ENCODE peak calls at places on chromosomes 4 and X, in ten cellular contexts. P is H9, Q is body of pancreas, W is tibial nerve, B is fibroblast of mammary gland, S is kidney, G is progenitor cell of endocrine pancreas, O is Caco-2, H is heart left ventricle, D is cardiac fibroblast. X is an unnamed sample.
A peak's percentile ranks its signal among the peaks of the same experiment; 100 is the strongest.

GRCh38 chrX:50827996-50828395 is 14.0 kb upstream of the SHROOM4 start:
- DNase-seq in P (no peak), G (no peak), S (no peak), H (no peak), Q (no peak), B (peak; percentile 49), W (no peak), O (no peak), D (peak; percentile 57), X (no peak)

GRCh38 chrX:25599061-25599460 is 539.1 kb upstream of the MAGEB18 start:
- DNase-seq in W (no peak), Q (no peak), O (no peak), H (no peak), G (no peak), S (no peak), P (no peak), D (peak; percentile 14), B (peak; percentile 5), X (no peak)

GRCh38 chr4:110197421-110198398 is 705 bp downstream of the ELOVL6 start:
- DNase-seq in S (peak; percentile 77), G (peak; percentile 20), H (peak; percentile 28), B (peak; percentile 35), W (no peak), P (peak; percentile 39), Q (peak; percentile 37), O (peak; percentile 48), D (peak; percentile 47), X (no peak)

GRCh38 chr4:21577066-21577465 is 371.5 kb downstream of the KCNIP4 start:
- DNase-seq in D (no peak), H (no peak), O (no peak), S (no peak), G (no peak), B (no peak), P (no peak), Q (no peak), W (no peak), X (no peak)

GRCh38 chr4:122469457-122469856 is 12.9 kb upstream of the IL2 start:
- DNase-seq in G (no peak), Q (no peak), O (no peak), S (no peak), H (no peak), B (no peak), P (no peak), D (no peak), W (no peak), X (no peak)

GRCh38 chr4:41844327-41844726 is 90.9 kb upstream of the TMEM33 start:
- DNase-seq in Q (no peak), W (no peak), D (no peak), S (no peak), G (no peak), H (no peak), P (no peak), B (no peak), O (no peak), X (no peak)

GRCh38 chr4:23929248-23929647 is 39.4 kb upstream of the PPARGC1A start:
- DNase-seq in Q (no peak), G (no peak), H (no peak), P (no peak), B (no peak), O (no peak), W (no peak), D (no peak), S (no peak), X (no peak)

GRCh38 chr4:24809376-24809775 is 14.0 kb downstream of the SOD3 start:
- DNase-seq in S (no peak), O (no peak), B (no peak), Q (no peak), H (no peak), W (no peak), G (no peak), P (peak; percentile 51), D (no peak), X (no peak)

GRCh38 chr4:69849969-69850368 is 10.0 kb downstream of the SULT1E1 start:
- DNase-seq in Q (no peak), G (no peak), P (no peak), H (no peak), B (no peak), S (no peak), W (no peak), O (no peak), D (no peak), X (no peak)

GRCh38 chr4:156754832-156755570 is 216.6 kb downstream of the PDGFC start:
- DNase-seq in H (no peak), W (no peak), P (no peak), Q (no peak), S (no peak), G (no peak), D (peak; percentile 37), O (no peak), B (peak; percentile 48), X (no peak)

GRCh38 chr4:64670647-64671046 is 261.4 kb upstream of the TECRL start:
- DNase-seq in O (no peak), Q (no peak), D (no peak), P (no peak), S (peak; percentile 49), H (no peak), B (no peak), G (no peak), W (no peak), X (no peak)

GRCh38 chrX:128816919-128817318 is 706.4 kb downstream of the SMARCA1 start:
- DNase-seq in G (no peak), O (peak; percentile 2), W (no peak), P (peak; percentile 24), H (no peak), S (no peak), D (no peak), B (no peak), Q (no peak), X (no peak)
- TF ChIP-seq CTCF in G (peak; percentile 61), O (no peak), W (peak; percentile 19), P (peak; percentile 82), H (peak; percentile 37), S (peak; percentile 23), D (no peak), B (peak; percentile 7), Q (peak; percentile 13), X (peak; percentile 29)

DNA sequence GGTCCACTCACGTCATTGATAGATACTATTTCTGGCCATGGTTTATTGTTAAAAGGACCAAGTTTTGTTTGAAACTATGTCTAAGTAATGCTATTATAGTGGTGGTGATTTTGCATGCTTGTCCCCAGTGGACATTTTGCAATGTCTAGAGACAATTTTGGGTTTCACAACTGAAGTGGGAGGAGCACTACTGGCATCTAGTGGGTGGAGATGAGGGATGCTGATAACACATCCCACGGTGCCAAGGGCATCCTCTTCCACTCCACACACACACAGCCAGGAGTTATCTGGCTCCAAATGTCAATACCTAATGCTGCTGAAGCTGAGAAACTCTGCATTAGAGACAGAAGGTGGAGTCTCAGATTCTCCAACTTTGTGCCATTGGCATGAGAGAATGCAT is 131.2 kb downstream of the FRMPD4 start:
- DNase-seq in W (no peak), O (no peak), P (no peak), Q (no peak), G (no peak), H (no peak), D (peak; percentile 25), S (no peak), B (peak; percentile 21), X (no peak)
- TF ChIP-seq CTCF in W (no peak), O (no peak), P (no peak), Q (no peak), G (no peak), H (no peak), D (no peak), S (no peak), B (peak; percentile 29), X (no peak)

DNA sequence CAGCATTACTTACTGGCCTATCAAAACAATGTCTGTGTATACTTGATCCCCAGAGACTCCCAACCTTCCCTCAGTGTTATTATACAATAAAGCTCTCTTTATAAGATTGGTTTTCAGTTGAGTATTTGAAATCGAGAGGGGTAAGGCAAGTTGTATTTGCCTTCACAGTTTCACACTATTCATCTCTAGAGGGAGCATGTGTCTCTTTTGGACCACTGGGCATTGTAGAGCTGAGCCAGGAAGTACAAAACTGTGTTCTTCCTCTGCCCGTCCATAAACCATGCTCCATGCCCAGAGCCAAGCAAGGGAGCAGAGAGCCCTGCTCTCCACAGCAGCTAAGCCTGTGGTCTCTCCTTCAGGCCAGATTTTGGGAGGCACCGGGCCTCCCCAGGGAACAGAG is 61.5 kb upstream of the HHIP start:
- DNase-seq in B (no peak), W (no peak), P (no peak), O (no peak), D (peak; percentile 49), S (no peak), H (no peak), Q (no peak), G (no peak), X (no peak)
- TF ChIP-seq CTCF in B (no peak), W (no peak), P (no peak), O (no peak), D (peak; percentile 14), S (no peak), H (no peak), Q (peak; percentile 13), G (no peak), X (peak; percentile 21)

GRCh38 chr4:147928400-147928799 is 196.5 kb downstream of the ARHGAP10 start:
- DNase-seq in D (no peak), Q (no peak), S (no peak), O (no peak), H (no peak), B (no peak), P (no peak), W (no peak), G (no peak), X (no peak)

GRCh38 chr4:147938481-147938880 is 206.6 kb downstream of the ARHGAP10 start:
- DNase-seq in S (no peak), B (no peak), P (no peak), O (no peak), G (no peak), Q (no peak), W (no peak), H (no peak), D (no peak), X (no peak)

GRCh38 chr4:147927377-147928137 is 195.7 kb downstream of the ARHGAP10 start:
- DNase-seq in P (no peak), H (peak; percentile 67), W (no peak), D (no peak), B (no peak), G (no peak), O (no peak), Q (peak; percentile 17), S (no peak), X (no peak)

GRCh38 chr4:147933779-147934178 is 201.9 kb downstream of the ARHGAP10 start:
- DNase-seq in H (no peak), S (no peak), W (no peak), Q (no peak), P (no peak), G (no peak), D (no peak), O (no peak), B (no peak), X (no peak)

GRCh38 chr4:147933316-147933715 is 201.4 kb downstream of the ARHGAP10 start:
- DNase-seq in P (no peak), D (peak; percentile 17), W (no peak), B (peak; percentile 8), Q (no peak), S (no peak), H (no peak), O (no peak), G (no peak), X (no peak)
- TF ChIP-seq CTCF in P (peak; percentile 42), D (peak; percentile 6), W (no peak), B (no peak), Q (peak; percentile 2), S (peak; percentile 11), H (peak; percentile 12), O (no peak), G (no peak), X (no peak)